ENCODE peak calls at places on chromosomes 16 and 17, in four cellular contexts. K, V, Q and D are unnamed samples.

GRCh38 chr17:31112001-31112661 is 17.4 kb downstream of the NF1 start:
- DNase-seq in K (no peak), V (no peak), Q (no peak), D (peak)

GRCh38 chr16:50677351-50677750 is 3.8 kb downstream of the SNX20 start:
- DNase-seq in K (no peak), V (no peak), Q (no peak), D (no peak)

GRCh38 chr17:73311781-73312641 is at the start of gene CDC42EP4:
- DNase-seq in K (peak), V (peak), Q (peak), D (peak)

GRCh38 chr17:50890675-50891516 is 24.7 kb upstream of the TOB1 start:
- DNase-seq in K (peak), V (no peak), Q (no peak), D (no peak)

GRCh38 chr16:81140930-81141780 is 45.0 kb upstream of the GCSH start:
- DNase-seq in K (no peak), V (no peak), Q (no peak), D (peak)

GRCh38 chr17:38339891-38340290 is 3.9 kb downstream of the GPR179 start:
- DNase-seq in K (no peak), V (no peak), Q (no peak), D (no peak)

GRCh38 chr17:7403043-7403901 is 625 bp downstream of the TMEM256 start:
- DNase-seq in K (peak), V (peak), Q (peak), D (peak)

GRCh38 chr17:19678581-19679418 is 30.2 kb downstream of the ALDH3A2 start:
- DNase-seq in K (no peak), V (no peak), Q (no peak), D (no peak)

GRCh38 chr16:88619859-88620655 is 18.3 kb upstream of the IL17C start:
- DNase-seq in K (no peak), V (no peak), Q (no peak), D (peak)
- H3K4me3 ChIP-seq in K (no peak), V (no peak), Q (no peak), D (no peak)

DNA sequence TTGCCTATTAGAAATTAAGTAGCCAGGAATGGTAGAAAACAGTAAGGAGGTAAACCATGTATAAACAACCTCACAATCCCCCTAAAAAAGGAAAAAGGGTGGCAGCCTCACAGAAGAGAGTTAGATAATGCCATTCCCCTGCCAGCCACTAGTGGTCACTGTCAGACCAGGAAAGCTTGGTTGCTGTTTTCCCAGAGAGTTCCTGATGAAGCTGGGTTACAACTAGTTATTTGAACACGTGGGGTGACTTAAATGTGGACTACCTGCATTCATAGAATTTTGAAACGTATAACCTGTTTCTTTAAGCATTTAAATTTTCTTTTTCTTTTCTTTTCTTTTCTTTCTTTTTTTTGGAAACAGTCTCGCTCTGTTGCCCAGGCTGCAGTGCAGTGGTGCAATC is 5.8 kb downstream of the GPRC5C start:
- DNase-seq in K (no peak), V (no peak), Q (no peak), D (peak)
- TF ChIP-seq CTCF in K (peak), V (peak), Q (peak), D (peak)

GRCh38 chr17:64638552-64639198 is 23.4 kb downstream of the SMURF2 start:
- DNase-seq in K (no peak), V (peak), Q (no peak), D (peak)

GRCh38 chr17:64632606-64633005 is 29.5 kb downstream of the SMURF2 start:
- DNase-seq in K (no peak), V (no peak), Q (no peak), D (peak)

GRCh38 chr17:64632193-64632592 is 29.9 kb downstream of the SMURF2 start:
- DNase-seq in K (no peak), V (no peak), Q (no peak), D (no peak)

GRCh38 chr17:64634217-64634616 is 27.9 kb downstream of the SMURF2 start:
- DNase-seq in K (no peak), V (no peak), Q (peak), D (no peak)

GRCh38 chr17:64635647-64636305 is 26.3 kb downstream of the SMURF2 start:
- DNase-seq in K (no peak), V (peak), Q (peak), D (peak)
- H3K4me3 ChIP-seq in K (no peak), V (no peak), Q (no peak), D (no peak)

GRCh38 chr16:87662254-87663204 is 60.2 kb downstream of the JPH3 start:
- DNase-seq in K (no peak), V (no peak), Q (no peak), D (no peak)
- TF ChIP-seq CTCF in K (no peak), V (no peak), Q (no peak), D (no peak)

GRCh38 chr16:56708821-56709685 is 20.9 kb upstream of the NUP93 start:
- DNase-seq in K (no peak), V (no peak), Q (no peak), D (no peak)
- H3K4me3 ChIP-seq in K (no peak), V (no peak), Q (no peak), D (no peak)

DNA sequence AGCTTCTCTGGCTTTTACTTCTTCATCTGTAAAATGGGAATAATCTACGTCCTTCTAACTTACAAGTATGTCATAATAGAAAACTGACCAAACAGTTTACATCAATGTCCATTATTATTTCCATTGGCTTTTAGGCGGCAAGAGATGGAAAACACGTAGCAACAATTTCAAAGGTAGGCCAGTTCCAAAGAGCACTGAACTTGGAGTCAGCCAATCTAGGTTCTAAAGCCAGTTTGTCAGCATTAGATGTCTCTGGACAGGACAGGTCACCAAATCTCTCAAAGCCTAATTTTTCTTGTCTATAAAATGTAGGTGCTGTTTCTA is 17.6 kb downstream of the HLF start:
- DNase-seq in K (no peak), V (no peak), Q (no peak), D (no peak)
- TF ChIP-seq CTCF in K (no peak), V (no peak), Q (no peak), D (no peak)

GRCh38 chr17:75011788-75012319 is 616 bp upstream of the MRPL58 start:
- DNase-seq in K (peak), V (peak), Q (no peak), D (peak)
- H3K4me3 ChIP-seq in K (peak), V (peak), Q (peak), D (peak)

GRCh38 chr16:11329891-11330290 is 15.4 kb upstream of the RMI2 start:
- DNase-seq in K (no peak), V (no peak), Q (no peak), D (no peak)

GRCh38 chr16:11326737-11327276 is 18.5 kb upstream of the RMI2 start:
- DNase-seq in K (no peak), V (no peak), Q (peak), D (no peak)

GRCh38 chr16:11327277-11328171 is 17.7 kb upstream of the RMI2 start:
- DNase-seq in K (no peak), V (no peak), Q (peak), D (no peak)

GRCh38 chr16:11329080-11329491 is 16.2 kb upstream of the RMI2 start:
- DNase-seq in K (no peak), V (no peak), Q (peak), D (peak)

DNA sequence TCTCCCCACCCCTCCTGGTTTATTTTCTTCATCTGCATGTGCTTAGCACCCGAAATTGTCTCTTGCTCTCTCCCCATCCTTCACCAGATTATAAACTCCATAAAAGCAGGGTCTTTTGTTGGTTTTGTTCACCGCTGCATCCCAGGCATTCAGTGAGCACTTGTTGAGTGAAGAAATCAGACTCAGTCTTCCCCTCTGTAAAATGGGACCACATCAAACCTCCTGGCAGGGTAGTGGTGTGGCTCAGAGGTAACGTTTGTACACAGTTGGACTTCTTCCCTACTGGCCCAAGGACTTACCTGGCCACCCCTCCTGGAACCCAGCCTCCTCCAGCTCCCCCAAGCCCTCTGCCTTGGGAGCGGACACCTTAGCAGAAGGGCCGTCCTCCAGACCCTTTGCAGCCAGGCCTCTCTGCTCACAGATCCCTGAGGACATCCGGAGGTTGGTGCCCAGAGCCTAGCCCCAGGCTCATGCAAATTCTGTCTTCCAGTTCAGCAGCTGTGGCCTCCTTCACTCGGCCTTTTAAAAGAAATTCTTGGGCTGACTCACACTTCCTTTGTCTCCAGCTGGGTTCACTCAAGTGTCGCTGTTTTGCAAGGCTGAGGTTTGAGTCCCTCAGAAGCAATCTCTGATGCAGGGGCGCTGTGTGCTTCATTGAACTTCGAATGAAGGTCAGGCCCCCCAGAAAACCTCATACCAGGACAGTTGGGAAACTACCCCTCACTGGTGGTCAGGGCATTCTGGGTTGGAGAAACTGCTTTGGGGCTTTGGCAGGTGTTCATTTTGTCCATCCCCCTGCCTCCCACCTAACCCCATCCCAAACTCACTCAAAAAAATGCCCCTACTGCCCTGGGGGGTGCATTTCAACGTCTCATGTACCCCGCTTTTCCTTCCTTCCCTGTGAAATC is 16.8 kb upstream of the RMI2 start:
- DNase-seq in K (peak), V (peak), Q (peak), D (peak)
- TF ChIP-seq CTCF in K (no peak), V (no peak), Q (no peak), D (no peak)

GRCh38 chr17:16930571-16931317 is 41.2 kb downstream of the TNFRSF13B start:
- DNase-seq in K (no peak), V (no peak), Q (no peak), D (no peak)

GRCh38 chr17:16931318-16932060 is 40.4 kb downstream of the TNFRSF13B start:
- DNase-seq in K (no peak), V (no peak), Q (no peak), D (no peak)

GRCh38 chr17:16929281-16929680 is 42.6 kb downstream of the TNFRSF13B start:
- DNase-seq in K (no peak), V (no peak), Q (no peak), D (no peak)

GRCh38 chr17:16928406-16929280 is 43.3 kb downstream of the TNFRSF13B start:
- DNase-seq in K (no peak), V (no peak), Q (no peak), D (no peak)

GRCh38 chr17:16929757-16930520 is 42.0 kb downstream of the TNFRSF13B start:
- DNase-seq in K (no peak), V (no peak), Q (no peak), D (no peak)
- H3K4me3 ChIP-seq in K (no peak), V (no peak), Q (no peak), D (no peak)

DNA sequence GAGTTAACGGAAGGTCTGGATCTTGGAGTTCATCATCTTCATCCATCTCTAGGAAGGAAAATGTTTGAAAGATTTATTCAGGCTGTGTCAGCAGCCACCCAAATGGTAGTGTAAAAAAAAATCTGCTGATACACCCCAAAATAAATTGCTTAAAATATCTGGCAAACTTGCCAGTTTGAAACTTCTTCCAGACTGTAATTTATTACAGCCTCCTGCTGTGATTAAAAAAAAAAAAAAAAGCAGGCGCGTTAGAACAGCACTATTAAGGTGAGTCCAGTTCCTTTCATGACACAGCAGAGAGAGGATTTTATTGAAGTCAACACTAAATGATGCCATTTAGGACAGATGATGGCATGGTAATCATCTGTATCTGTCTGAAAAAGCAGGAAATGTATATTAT is 140.6 kb upstream of the CORO6 start:
- DNase-seq in K (no peak), V (no peak), Q (no peak), D (no peak)
- TF ChIP-seq CTCF in K (no peak), V (no peak), Q (no peak), D (no peak)